ENCODE peak calls at places on chromosome 3, in five cellular contexts. One of them, this sample, is unnamed.

GRCh38 chr3:57048052-57048671 is 12.3 kb upstream of the SPATA12 start:
- DNase-seq in transverse colon: no peak
- DNase-seq in K562: no peak
- DNase-seq in A549: no peak
- DNase-seq in suprapubic skin: peak; percentile 84
- DNase-seq in this sample: no peak

GRCh38 chr3:185528481-185529009 is 23.8 kb downstream of the LIPH start:
- DNase-seq in transverse colon: no peak
- DNase-seq in K562: peak; percentile 29
- DNase-seq in A549: no peak
- DNase-seq in suprapubic skin: no peak
- DNase-seq in this sample: no peak

GRCh38 chr3:105014631-105015030 is 352.1 kb upstream of the ALCAM start:
- DNase-seq in transverse colon: no peak
- DNase-seq in K562: no peak
- DNase-seq in A549: no peak
- DNase-seq in suprapubic skin: no peak
- DNase-seq in this sample: no peak

GRCh38 chr3:10463191-10464067 is 42.0 kb downstream of the ATP2B2 start:
- DNase-seq in transverse colon: no peak
- DNase-seq in K562: no peak
- DNase-seq in A549: no peak
- DNase-seq in suprapubic skin: no peak
- DNase-seq in this sample: no peak

GRCh38 chr3:149539491-149539890 is 65.0 kb downstream of the TM4SF4 start:
- DNase-seq in transverse colon: no peak
- DNase-seq in K562: no peak
- DNase-seq in A549: no peak
- DNase-seq in suprapubic skin: no peak
- DNase-seq in this sample: no peak

GRCh38 chr3:13667330-13667729 is 118.4 kb downstream of the FBLN2 start:
- DNase-seq in transverse colon: no peak
- DNase-seq in K562: no peak
- DNase-seq in A549: no peak
- DNase-seq in suprapubic skin: no peak
- DNase-seq in this sample: no peak

GRCh38 chr3:127789051-127789450 is 33.3 kb downstream of the MGLL start:
- DNase-seq in transverse colon: no peak
- DNase-seq in K562: no peak
- DNase-seq in A549: no peak
- DNase-seq in suprapubic skin: no peak
- DNase-seq in this sample: no peak

GRCh38 chr3:119240101-119240581 is 537 bp downstream of the B4GALT4 start:
- DNase-seq in transverse colon: peak; percentile 74
- DNase-seq in K562: peak; percentile 26
- DNase-seq in A549: peak; percentile 23
- DNase-seq in suprapubic skin: no peak
- DNase-seq in this sample: no peak

GRCh38 chr3:15601399-15602145 is at the start of the genes BTD and HACL1:
- DNase-seq in transverse colon: peak; percentile 98
- DNase-seq in K562: peak; percentile 97
- DNase-seq in A549: peak; percentile 95
- DNase-seq in suprapubic skin: peak; percentile 98
- DNase-seq in this sample: peak; percentile 97

GRCh38 chr3:30078736-30079135 is 527.7 kb upstream of the TGFBR2 start:
- DNase-seq in transverse colon: peak; percentile 33
- DNase-seq in K562: no peak
- DNase-seq in A549: no peak
- DNase-seq in suprapubic skin: no peak
- DNase-seq in this sample: no peak

GRCh38 chr3:71131385-71131871 is 452.1 kb downstream of the FOXP1 start:
- DNase-seq in transverse colon: no peak
- DNase-seq in K562: no peak
- DNase-seq in A549: no peak
- DNase-seq in suprapubic skin: no peak
- DNase-seq in this sample: no peak

GRCh38 chr3:129793947-129794318 is 99.6 kb downstream of the TMCC1 start:
- DNase-seq in transverse colon: no peak
- DNase-seq in K562: no peak
- DNase-seq in A549: no peak
- DNase-seq in suprapubic skin: no peak
- DNase-seq in this sample: no peak

GRCh38 chr3:112776836-112777235 is 69.8 kb downstream of the CD200R1L start:
- DNase-seq in transverse colon: no peak
- DNase-seq in K562: no peak
- DNase-seq in A549: no peak
- DNase-seq in suprapubic skin: no peak
- DNase-seq in this sample: no peak

GRCh38 chr3:29283297-29283681 is 2.4 kb downstream of the RBMS3 start:
- DNase-seq in transverse colon: no peak
- DNase-seq in K562: no peak
- DNase-seq in A549: no peak
- DNase-seq in suprapubic skin: no peak
- DNase-seq in this sample: no peak

GRCh38 chr3:42723146-42723683 is 20.6 kb upstream of the HHATL start:
- DNase-seq in transverse colon: no peak
- DNase-seq in K562: no peak
- DNase-seq in A549: no peak
- DNase-seq in suprapubic skin: no peak
- DNase-seq in this sample: no peak

GRCh38 chr3:99458013-99458412 is 180.4 kb upstream of the COL8A1 start:
- DNase-seq in transverse colon: no peak
- DNase-seq in K562: no peak
- DNase-seq in A549: no peak
- DNase-seq in suprapubic skin: no peak
- DNase-seq in this sample: no peak

GRCh38 chr3:112671930-112672715 is 31.2 kb upstream of the CCDC80 start:
- DNase-seq in transverse colon: no peak
- DNase-seq in K562: no peak
- DNase-seq in A549: no peak
- DNase-seq in suprapubic skin: no peak
- DNase-seq in this sample: no peak

GRCh38 chr3:125594581-125595011 is 701 bp downstream of the OSBPL11 start:
- DNase-seq in transverse colon: peak; percentile 38
- DNase-seq in K562: no peak
- DNase-seq in A549: no peak
- DNase-seq in suprapubic skin: no peak
- DNase-seq in this sample: no peak

GRCh38 chr3:64185436-64185835 is 39.8 kb downstream of the PRICKLE2 start:
- DNase-seq in transverse colon: no peak
- DNase-seq in K562: no peak
- DNase-seq in A549: no peak
- DNase-seq in suprapubic skin: no peak
- DNase-seq in this sample: no peak

GRCh38 chr3:130968231-130968630 is 58.4 kb downstream of the ASTE1 start:
- DNase-seq in transverse colon: no peak
- DNase-seq in K562: no peak
- DNase-seq in A549: no peak
- DNase-seq in suprapubic skin: no peak
- DNase-seq in this sample: no peak

GRCh38 chr3:86793786-86794185 is 197.2 kb downstream of the VGLL3 start:
- DNase-seq in transverse colon: no peak
- DNase-seq in K562: no peak
- DNase-seq in A549: no peak
- DNase-seq in suprapubic skin: no peak
- DNase-seq in this sample: no peak

GRCh38 chr3:105144837-105145236 is 221.9 kb upstream of the ALCAM start:
- DNase-seq in transverse colon: no peak
- DNase-seq in K562: no peak
- DNase-seq in A549: no peak
- DNase-seq in suprapubic skin: no peak
- DNase-seq in this sample: no peak

GRCh38 chr3:194279701-194280360 is 71.3 kb downstream of the CPN2 start:
- DNase-seq in transverse colon: peak; percentile 3
- DNase-seq in K562: no peak
- DNase-seq in A549: no peak
- DNase-seq in suprapubic skin: peak; percentile 55
- DNase-seq in this sample: no peak

GRCh38 chr3:72660270-72661114 is 187.8 kb downstream of the SHQ1 start:
- DNase-seq in transverse colon: no peak
- DNase-seq in K562: no peak
- DNase-seq in A549: no peak
- DNase-seq in suprapubic skin: no peak
- DNase-seq in this sample: no peak

GRCh38 chr3:51942603-51943450 is 664 bp downstream of the PARP3 start:
- DNase-seq in transverse colon: peak; percentile 73
- DNase-seq in K562: peak; percentile 66
- DNase-seq in A549: peak; percentile 82
- DNase-seq in suprapubic skin: peak; percentile 79
- DNase-seq in this sample: peak; percentile 67

GRCh38 chr3:193744822-193745684 is 152.0 kb downstream of the OPA1 start:
- DNase-seq in transverse colon: no peak
- DNase-seq in K562: peak; percentile 29
- DNase-seq in A549: no peak
- DNase-seq in suprapubic skin: no peak
- DNase-seq in this sample: no peak

GRCh38 chr3:47014036-47014435 is 34.6 kb downstream of the NBEAL2 start:
- DNase-seq in transverse colon: no peak
- DNase-seq in K562: no peak
- DNase-seq in A549: no peak
- DNase-seq in suprapubic skin: no peak
- DNase-seq in this sample: peak; percentile 27

GRCh38 chr3:196138927-196139680 is 57.2 kb upstream of the TFRC start:
- DNase-seq in transverse colon: no peak
- DNase-seq in K562: no peak
- DNase-seq in A549: no peak
- DNase-seq in suprapubic skin: no peak
- DNase-seq in this sample: no peak

GRCh38 chr3:71926242-71926560 is 141.3 kb upstream of the PROK2 start:
- DNase-seq in transverse colon: peak; percentile 50
- DNase-seq in K562: no peak
- DNase-seq in A549: peak; percentile 17
- DNase-seq in suprapubic skin: no peak
- DNase-seq in this sample: peak; percentile 51

GRCh38 chr3:89314454-89314853 is 207.0 kb downstream of the EPHA3 start:
- DNase-seq in transverse colon: no peak
- DNase-seq in K562: no peak
- DNase-seq in A549: no peak
- DNase-seq in suprapubic skin: no peak
- DNase-seq in this sample: no peak

GRCh38 chr3:94336076-94336741 is 273.3 kb downstream of the NSUN3 start:
- DNase-seq in transverse colon: peak; percentile 7
- DNase-seq in K562: no peak
- DNase-seq in A549: peak; percentile 2
- DNase-seq in suprapubic skin: no peak
- DNase-seq in this sample: no peak

GRCh38 chr3:11757441-11757875 is 89.2 kb downstream of the TAMM41 start:
- DNase-seq in transverse colon: no peak
- DNase-seq in K562: no peak
- DNase-seq in A549: no peak
- DNase-seq in suprapubic skin: no peak
- DNase-seq in this sample: no peak
- TF ChIP-seq EP300 in transverse colon: no peak
- TF ChIP-seq EP300 in K562: no peak
- TF ChIP-seq EP300 in A549: no peak
- TF ChIP-seq EP300 in suprapubic skin: no peak
- TF ChIP-seq EP300 in this sample: no peak

GRCh38 chr3:49263490-49263889 is 13.5 kb downstream of the C3orf62 start:
- DNase-seq in transverse colon: no peak
- DNase-seq in K562: no peak
- DNase-seq in A549: no peak
- DNase-seq in suprapubic skin: no peak
- DNase-seq in this sample: no peak

GRCh38 chr3:49255686-49256085 is 21.3 kb downstream of the C3orf62 start:
- DNase-seq in transverse colon: no peak
- DNase-seq in K562: no peak
- DNase-seq in A549: no peak
- DNase-seq in suprapubic skin: no peak
- DNase-seq in this sample: no peak

GRCh38 chr3:49257187-49257586 is 19.8 kb downstream of the C3orf62 start:
- DNase-seq in transverse colon: no peak
- DNase-seq in K562: no peak
- DNase-seq in A549: no peak
- DNase-seq in suprapubic skin: no peak
- DNase-seq in this sample: no peak

GRCh38 chr3:49256152-49256551 is 20.9 kb downstream of the C3orf62 start:
- DNase-seq in transverse colon: peak; percentile 25
- DNase-seq in K562: no peak
- DNase-seq in A549: no peak
- DNase-seq in suprapubic skin: no peak
- DNase-seq in this sample: no peak

DNA sequence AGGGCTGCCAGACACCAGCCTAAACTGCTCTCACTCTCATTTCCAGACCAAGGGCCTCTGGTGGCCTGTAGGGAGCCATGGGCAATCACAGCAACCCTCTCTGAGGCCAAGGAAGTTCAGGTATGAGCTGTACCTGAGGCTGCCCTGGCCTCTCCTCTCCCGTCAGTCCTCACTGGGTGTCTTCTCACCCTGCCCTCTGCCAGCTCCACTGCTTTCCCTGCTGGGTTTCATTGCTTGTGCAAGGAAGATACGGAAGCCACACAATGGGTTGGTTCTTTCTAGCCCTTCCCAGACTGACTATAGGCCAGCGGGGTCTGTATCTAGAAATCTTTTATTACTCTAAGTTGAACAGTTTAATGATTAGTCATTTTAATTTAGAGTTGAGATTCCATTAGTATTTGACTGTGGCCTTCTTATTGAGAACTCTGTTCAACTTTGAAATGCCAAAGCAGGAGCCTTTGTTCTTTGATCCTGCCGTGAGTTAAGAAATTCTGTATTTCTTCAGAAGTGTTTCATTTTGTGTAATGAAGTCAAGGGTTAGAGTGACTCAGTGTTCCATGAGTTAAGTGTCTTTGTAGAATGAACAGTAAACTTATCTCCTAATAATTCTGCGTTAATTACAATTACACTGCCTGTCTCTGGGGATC is 16.2 kb downstream of the C3orf62 start:
- DNase-seq in transverse colon: no peak
- DNase-seq in K562: no peak
- DNase-seq in A549: no peak
- DNase-seq in suprapubic skin: no peak
- DNase-seq in this sample: no peak
- H3K27ac ChIP-seq in transverse colon: no peak overlapping the region
- H3K27ac ChIP-seq in K562: no peak overlapping the region
- H3K27ac ChIP-seq in A549: peak overlapping the region; percentile 59
- H3K27ac ChIP-seq in suprapubic skin: no peak overlapping the region
- H3K27ac ChIP-seq in this sample: no peak overlapping the region

DNA sequence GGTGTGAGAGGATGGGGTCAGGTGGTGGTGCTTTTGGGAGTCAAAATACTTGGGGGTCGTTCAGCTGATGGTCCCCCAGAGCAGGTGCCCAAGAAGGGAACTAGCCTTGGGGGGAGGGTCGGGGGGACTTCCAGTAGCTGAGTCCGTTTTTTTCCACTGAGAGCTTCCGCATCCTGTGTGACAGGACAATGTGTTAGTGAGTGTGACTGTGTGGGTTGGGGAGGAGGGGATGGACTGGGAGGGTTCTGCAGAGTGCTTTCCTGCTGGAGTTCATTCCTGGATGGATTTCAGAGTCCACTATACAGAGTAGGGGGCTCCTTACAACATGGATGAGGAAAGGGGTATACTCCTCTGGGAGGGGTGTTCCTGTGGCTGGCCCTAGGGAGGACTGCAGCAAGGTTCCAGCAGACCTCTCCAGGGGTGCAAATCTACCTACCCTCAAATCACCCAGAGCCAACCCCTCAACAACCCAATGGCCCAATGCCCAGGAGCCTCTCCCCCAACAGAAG is 601 bp upstream of the HYAL2 start:
- DNase-seq in transverse colon: no peak
- DNase-seq in K562: no peak
- DNase-seq in A549: no peak
- DNase-seq in suprapubic skin: no peak
- DNase-seq in this sample: no peak
- H3K4me3 ChIP-seq in transverse colon: no peak overlapping the region
- H3K4me3 ChIP-seq in K562: no peak overlapping the region
- H3K4me3 ChIP-seq in A549: no peak overlapping the region
- H3K4me3 ChIP-seq in suprapubic skin: peak overlapping the region; percentile 93
- H3K4me3 ChIP-seq in this sample: no peak overlapping the region

GRCh38 chr3:32106132-32106928 is at the start of gene GPD1L:
- DNase-seq in transverse colon: peak; percentile 96
- DNase-seq in K562: peak; percentile 99
- DNase-seq in A549: peak; percentile 78
- DNase-seq in suprapubic skin: peak; percentile 95
- DNase-seq in this sample: peak; percentile 96
- TF ChIP-seq EP300 in transverse colon: no peak
- TF ChIP-seq EP300 in K562: no peak
- TF ChIP-seq EP300 in A549: no peak
- TF ChIP-seq EP300 in suprapubic skin: no peak
- TF ChIP-seq EP300 in this sample: no peak

This sample was measured in stomach.